ENCODE peak calls at places on chromosomes 12 and 14, in seven cellular contexts. B, P, R, A, G, N and U are unnamed samples.

GRCh38 chr12:15520083-15520482 is 197.8 kb downstream of the PTPRO start:
- DNase-seq in B (no peak), P (no peak), R (no peak), A (no peak), G (peak; percentile 40), N (no peak), U (no peak)

GRCh38 chr12:100672075-100672592 is 98.7 kb downstream of the GAS2L3 start:
- DNase-seq in B (no peak), P (no peak), R (peak; percentile 21), A (no peak), G (peak; percentile 88), N (no peak), U (no peak)

GRCh38 chr12:71641390-71641789 is 22.3 kb downstream of the ZFC3H1 start:
- DNase-seq in B (no peak), P (no peak), R (no peak), A (no peak), G (no peak), N (no peak), U (no peak)

GRCh38 chr12:25994901-25995625 is 36.6 kb downstream of the RASSF8 start:
- DNase-seq in B (no peak), P (no peak), R (no peak), A (no peak), G (no peak), N (no peak), U (no peak)

GRCh38 chr14:88232783-88233182 is 90.3 kb downstream of the KCNK10 start:
- DNase-seq in B (no peak), P (no peak), R (no peak), A (no peak), G (no peak), N (no peak), U (no peak)

GRCh38 chr14:100537701-100538565 is 49.3 kb downstream of the BEGAIN start:
- DNase-seq in B (peak; percentile 18), P (no peak), R (no peak), A (no peak), G (peak; percentile 35), N (no peak), U (no peak)

GRCh38 chr12:127108360-127109215 is 1158.4 kb upstream of the TMEM132C start:
- DNase-seq in B (peak; percentile 52), P (peak; percentile 54), R (peak; percentile 73), A (peak; percentile 29), G (peak; percentile 75), N (peak; percentile 13), U (no peak)

GRCh38 chr12:64737539-64737938 is 21.7 kb downstream of the GNS start:
- DNase-seq in B (no peak), P (no peak), R (no peak), A (no peak), G (no peak), N (no peak), U (no peak)

GRCh38 chr12:22759769-22760674 is 135.1 kb downstream of the ETNK1 start:
- DNase-seq in B (no peak), P (no peak), R (no peak), A (no peak), G (no peak), N (peak; percentile 30), U (no peak)

GRCh38 chr12:6202331-6202730 is 2.1 kb downstream of the CD9 start:
- DNase-seq in B (no peak), P (no peak), R (no peak), A (no peak), G (no peak), N (no peak), U (no peak)

GRCh38 chr12:46263140-46264017 is 5.5 kb downstream of the SLC38A1 start:
- DNase-seq in B (no peak), P (no peak), R (no peak), A (no peak), G (no peak), N (no peak), U (no peak)

GRCh38 chr12:46265734-46266133 is 3.1 kb downstream of the SLC38A1 start:
- DNase-seq in B (no peak), P (no peak), R (no peak), A (no peak), G (no peak), N (no peak), U (no peak)

GRCh38 chr12:46266382-46266791 is 2.5 kb downstream of the SLC38A1 start:
- DNase-seq in B (no peak), P (no peak), R (peak; percentile 41), A (no peak), G (no peak), N (no peak), U (no peak)

GRCh38 chr12:46264057-46264456 is 4.8 kb downstream of the SLC38A1 start:
- DNase-seq in B (no peak), P (no peak), R (no peak), A (no peak), G (no peak), N (no peak), U (no peak)

GRCh38 chr12:46265102-46265501 is 3.7 kb downstream of the SLC38A1 start:
- DNase-seq in B (no peak), P (no peak), R (no peak), A (no peak), G (no peak), N (no peak), U (no peak)
- H3K4me1 ChIP-seq in B (peaks cover 12% of the 10 kb centered on the region), P (peaks cover 14% of the 10 kb centered on the region), R (peaks cover 70% of the 10 kb centered on the region), A (peaks cover 23% of the 10 kb centered on the region), G (peaks cover 21% of the 10 kb centered on the region), N (no peaks in the 10 kb centered on the region), U (peaks cover 61% of the 10 kb centered on the region)

GRCh38 chr12:109608796-109609195 is 35.2 kb downstream of the MVK start:
- DNase-seq in B (no peak), P (no peak), R (no peak), A (no peak), G (no peak), N (no peak), U (no peak)
- H3K4me1 ChIP-seq in B (no peaks in the 10 kb centered on the region), P (peaks cover 7% of the 10 kb centered on the region), R (no peaks in the 10 kb centered on the region), A (peaks cover 30% of the 10 kb centered on the region), G (no peaks in the 10 kb centered on the region), N (no peaks in the 10 kb centered on the region), U (no peaks in the 10 kb centered on the region)

DNA sequence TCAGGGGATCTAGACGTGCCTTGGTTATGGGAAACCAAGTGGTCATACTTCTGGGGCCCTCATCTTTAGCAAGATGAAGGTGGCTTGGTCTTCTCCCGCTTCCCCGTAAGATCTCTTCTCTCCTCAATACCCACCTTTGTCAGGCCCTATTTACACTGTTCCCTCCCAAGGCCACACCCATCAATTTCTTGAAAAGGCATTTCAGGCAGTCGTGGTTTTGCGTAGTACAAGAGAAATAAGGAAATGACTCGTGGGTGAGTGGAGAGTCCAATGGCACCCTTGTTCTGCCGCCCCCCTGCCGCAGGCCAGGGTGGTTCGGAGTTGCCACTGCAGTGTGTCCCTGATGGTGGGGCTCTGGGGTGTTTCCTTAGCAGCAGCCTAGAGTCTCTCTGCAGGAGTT is 9.9 kb upstream of the GPRC5A start:
- DNase-seq in B (no peak), P (no peak), R (no peak), A (no peak), G (no peak), N (no peak), U (no peak)
- H3K4me1 ChIP-seq in B (no peaks in the 10 kb centered on the region), P (no peaks in the 10 kb centered on the region), R (peaks cover 81% of the 10 kb centered on the region), A (peaks cover 2% of the 10 kb centered on the region), G (peaks cover 9% of the 10 kb centered on the region), N (no peaks in the 10 kb centered on the region), U (peaks cover 53% of the 10 kb centered on the region)

DNA sequence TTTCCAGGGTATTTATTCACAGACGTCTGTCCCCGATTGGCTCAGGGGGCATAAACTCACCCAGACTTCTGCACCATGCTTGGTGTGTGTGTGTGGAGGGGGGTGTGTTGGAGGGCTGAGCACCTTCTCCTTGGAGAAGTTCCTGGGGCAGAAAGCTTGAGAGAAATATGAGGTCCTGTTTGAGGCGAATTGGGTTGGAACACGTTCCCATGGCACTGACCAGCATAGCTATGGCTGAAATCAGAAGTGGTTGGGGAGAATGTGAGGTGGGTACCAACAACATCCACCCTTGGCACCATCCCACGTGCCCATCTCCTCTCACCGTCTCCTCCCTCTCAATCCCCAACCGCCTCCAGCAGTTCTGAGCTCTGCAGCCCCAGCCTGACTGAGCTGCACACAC is 16.0 kb upstream of the GPATCH2L start:
- DNase-seq in B (no peak), P (no peak), R (no peak), A (no peak), G (peak; percentile 24), N (no peak), U (no peak)
- H3K4me1 ChIP-seq in B (peaks cover 7% of the 10 kb centered on the region), P (peaks cover 9% of the 10 kb centered on the region), R (no peaks in the 10 kb centered on the region), A (peaks cover 10% of the 10 kb centered on the region), G (no peaks in the 10 kb centered on the region), N (no peaks in the 10 kb centered on the region), U (no peaks in the 10 kb centered on the region)

GRCh38 chr12:113082486-113083148 is 26.1 kb downstream of the DTX1 start:
- DNase-seq in B (no peak), P (no peak), R (no peak), A (no peak), G (no peak), N (no peak), U (no peak)
- H3K4me1 ChIP-seq in B (no peaks in the 10 kb centered on the region), P (no peaks in the 10 kb centered on the region), R (no peaks in the 10 kb centered on the region), A (peaks cover 2% of the 10 kb centered on the region), G (no peaks in the 10 kb centered on the region), N (no peaks in the 10 kb centered on the region), U (no peaks in the 10 kb centered on the region)